ENCODE peak calls at places on chromosomes 3 and 15, in eight cellular contexts. One of them, this sample, is unnamed.

GRCh38 chr3:132561003-132561402 is 36.1 kb upstream of the ACKR4 start:
- DNase-seq in breast epithelium: no peak
- DNase-seq in HCT116: no peak
- DNase-seq in prostate gland: no peak
- DNase-seq in upper lobe of left lung: no peak
- DNase-seq in suprapubic skin: no peak
- DNase-seq in sigmoid colon: no peak
- DNase-seq in transverse colon: no peak
- DNase-seq in this sample: no peak

GRCh38 chr3:185658504-185658912 is 72.4 kb downstream of the SENP2 start:
- DNase-seq in upper lobe of left lung: peak; percentile 54
- DNase-seq in sigmoid colon: peak; percentile 91
- DNase-seq in HCT116: no peak
- DNase-seq in transverse colon: peak; percentile 65
- DNase-seq in prostate gland: peak; percentile 25
- DNase-seq in suprapubic skin: peak; percentile 90
- DNase-seq in breast epithelium: peak; percentile 55
- DNase-seq in this sample: peak; percentile 40

GRCh38 chr3:42507751-42508335 is 5.4 kb downstream of the VIPR1 start:
- DNase-seq in suprapubic skin: peak; percentile 41
- DNase-seq in sigmoid colon: peak; percentile 29
- DNase-seq in upper lobe of left lung: peak; percentile 40
- DNase-seq in prostate gland: no peak
- DNase-seq in HCT116: no peak
- DNase-seq in transverse colon: peak; percentile 59
- DNase-seq in breast epithelium: no peak
- DNase-seq in this sample: no peak

GRCh38 chr3:56704706-56705105 is 21.6 kb upstream of the TASOR start:
- DNase-seq in HCT116: no peak
- DNase-seq in sigmoid colon: no peak
- DNase-seq in upper lobe of left lung: no peak
- DNase-seq in breast epithelium: no peak
- DNase-seq in prostate gland: no peak
- DNase-seq in suprapubic skin: no peak
- DNase-seq in transverse colon: no peak
- DNase-seq in this sample: no peak

GRCh38 chr3:132536442-132537153 is 60.5 kb upstream of the ACKR4 start:
- DNase-seq in upper lobe of left lung: no peak
- DNase-seq in suprapubic skin: no peak
- DNase-seq in breast epithelium: no peak
- DNase-seq in HCT116: no peak
- DNase-seq in sigmoid colon: no peak
- DNase-seq in transverse colon: no peak
- DNase-seq in prostate gland: no peak
- DNase-seq in this sample: no peak

GRCh38 chr3:80190051-80190450 is 422.3 kb upstream of the ROBO1 start:
- DNase-seq in HCT116: no peak
- DNase-seq in prostate gland: no peak
- DNase-seq in sigmoid colon: no peak
- DNase-seq in transverse colon: no peak
- DNase-seq in upper lobe of left lung: no peak
- DNase-seq in suprapubic skin: no peak
- DNase-seq in breast epithelium: no peak
- DNase-seq in this sample: no peak

GRCh38 chr15:77738441-77739437 is 106.0 kb upstream of the LINGO1 start:
- DNase-seq in transverse colon: no peak
- DNase-seq in sigmoid colon: no peak
- DNase-seq in HCT116: no peak
- DNase-seq in suprapubic skin: no peak
- DNase-seq in breast epithelium: no peak
- DNase-seq in prostate gland: no peak
- DNase-seq in upper lobe of left lung: no peak
- DNase-seq in this sample: no peak

GRCh38 chr15:67100808-67101581 is 35.6 kb downstream of the SMAD3 start:
- DNase-seq in breast epithelium: no peak
- DNase-seq in prostate gland: no peak
- DNase-seq in suprapubic skin: no peak
- DNase-seq in HCT116: no peak
- DNase-seq in sigmoid colon: no peak
- DNase-seq in transverse colon: no peak
- DNase-seq in upper lobe of left lung: no peak
- DNase-seq in this sample: no peak

GRCh38 chr3:127606086-127606805 is 8.0 kb downstream of the MCM2 start:
- DNase-seq in sigmoid colon: no peak
- DNase-seq in suprapubic skin: no peak
- DNase-seq in HCT116: no peak
- DNase-seq in prostate gland: no peak
- DNase-seq in upper lobe of left lung: no peak
- DNase-seq in breast epithelium: no peak
- DNase-seq in transverse colon: no peak
- DNase-seq in this sample: no peak

GRCh38 chr3:127606981-127607595 is 8.9 kb downstream of the MCM2 start:
- DNase-seq in prostate gland: peak; percentile 95
- DNase-seq in sigmoid colon: no peak
- DNase-seq in breast epithelium: no peak
- DNase-seq in HCT116: no peak
- DNase-seq in suprapubic skin: no peak
- DNase-seq in upper lobe of left lung: no peak
- DNase-seq in transverse colon: no peak
- DNase-seq in this sample: no peak

GRCh38 chr3:127610105-127610504 is 11.9 kb downstream of the MCM2 start:
- DNase-seq in breast epithelium: no peak
- DNase-seq in upper lobe of left lung: no peak
- DNase-seq in sigmoid colon: no peak
- DNase-seq in suprapubic skin: no peak
- DNase-seq in transverse colon: no peak
- DNase-seq in HCT116: no peak
- DNase-seq in prostate gland: no peak
- DNase-seq in this sample: no peak

GRCh38 chr3:127608362-127608718 is 10.1 kb downstream of the MCM2 start:
- DNase-seq in sigmoid colon: no peak
- DNase-seq in upper lobe of left lung: no peak
- DNase-seq in suprapubic skin: no peak
- DNase-seq in HCT116: no peak
- DNase-seq in breast epithelium: no peak
- DNase-seq in transverse colon: no peak
- DNase-seq in prostate gland: no peak
- DNase-seq in this sample: no peak

DNA sequence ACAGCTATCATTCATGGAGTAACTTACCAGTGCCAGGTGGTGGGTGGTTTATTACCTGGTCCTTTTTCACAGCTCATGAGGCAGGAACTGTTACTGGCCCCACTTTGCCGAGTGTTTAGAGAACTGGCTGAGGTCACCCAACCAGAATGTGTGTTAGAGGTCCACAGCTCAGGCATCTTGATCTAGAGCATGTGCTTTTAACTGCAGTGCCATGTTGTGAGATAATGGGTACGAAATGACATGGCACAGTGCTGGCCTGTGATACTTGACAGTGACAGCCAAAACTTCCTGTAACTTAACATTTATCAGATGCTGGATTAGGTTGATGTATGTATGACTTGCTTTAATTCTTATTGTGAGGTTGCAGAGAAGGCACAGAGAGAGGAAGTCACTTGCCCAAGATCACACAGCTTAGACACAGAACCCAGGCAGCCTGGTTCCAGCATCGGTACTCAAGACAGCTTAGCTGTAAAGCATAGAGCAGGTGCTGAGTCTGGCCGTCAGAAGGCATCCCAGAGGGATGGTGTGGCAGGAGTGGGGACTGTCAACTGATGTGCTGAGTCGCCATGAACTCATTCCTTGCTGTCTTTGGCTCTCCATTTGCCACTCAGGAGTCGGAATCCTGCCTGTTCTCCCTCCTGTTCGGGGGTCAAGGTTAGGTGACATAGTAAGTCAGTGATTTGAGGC is 9.6 kb downstream of the MCM2 start:
- DNase-seq in suprapubic skin: no peak
- DNase-seq in sigmoid colon: no peak
- DNase-seq in HCT116: no peak
- DNase-seq in prostate gland: no peak
- DNase-seq in transverse colon: no peak
- DNase-seq in upper lobe of left lung: no peak
- DNase-seq in breast epithelium: no peak
- DNase-seq in this sample: no peak
- TF ChIP-seq POLR2A in suprapubic skin: no peak
- TF ChIP-seq POLR2A in sigmoid colon: no peak
- TF ChIP-seq POLR2A in HCT116: no peak
- TF ChIP-seq POLR2A in prostate gland: no peak
- TF ChIP-seq POLR2A in transverse colon: no peak
- TF ChIP-seq POLR2A in upper lobe of left lung: no peak
- TF ChIP-seq POLR2A in breast epithelium: no peak
- TF ChIP-seq POLR2A in this sample: no peak

GRCh38 chr15:52556524-52556923 is 12.3 kb downstream of the ARPP19 start:
- DNase-seq in breast epithelium: no peak
- DNase-seq in suprapubic skin: no peak
- DNase-seq in transverse colon: no peak
- DNase-seq in upper lobe of left lung: no peak
- DNase-seq in sigmoid colon: no peak
- DNase-seq in prostate gland: no peak
- DNase-seq in HCT116: no peak
- DNase-seq in this sample: no peak

GRCh38 chr15:52557242-52557641 is 11.6 kb downstream of the ARPP19 start:
- DNase-seq in upper lobe of left lung: no peak
- DNase-seq in breast epithelium: no peak
- DNase-seq in prostate gland: no peak
- DNase-seq in suprapubic skin: no peak
- DNase-seq in transverse colon: no peak
- DNase-seq in sigmoid colon: no peak
- DNase-seq in HCT116: no peak
- DNase-seq in this sample: no peak

GRCh38 chr15:52559583-52559982 is 9.2 kb downstream of the ARPP19 start:
- DNase-seq in suprapubic skin: no peak
- DNase-seq in transverse colon: no peak
- DNase-seq in upper lobe of left lung: no peak
- DNase-seq in prostate gland: no peak
- DNase-seq in breast epithelium: no peak
- DNase-seq in sigmoid colon: no peak
- DNase-seq in HCT116: no peak
- DNase-seq in this sample: no peak

GRCh38 chr15:52558196-52558595 is 10.6 kb downstream of the ARPP19 start:
- DNase-seq in breast epithelium: no peak
- DNase-seq in HCT116: no peak
- DNase-seq in suprapubic skin: no peak
- DNase-seq in prostate gland: no peak
- DNase-seq in upper lobe of left lung: peak; percentile 56
- DNase-seq in transverse colon: no peak
- DNase-seq in sigmoid colon: no peak
- DNase-seq in this sample: no peak

DNA sequence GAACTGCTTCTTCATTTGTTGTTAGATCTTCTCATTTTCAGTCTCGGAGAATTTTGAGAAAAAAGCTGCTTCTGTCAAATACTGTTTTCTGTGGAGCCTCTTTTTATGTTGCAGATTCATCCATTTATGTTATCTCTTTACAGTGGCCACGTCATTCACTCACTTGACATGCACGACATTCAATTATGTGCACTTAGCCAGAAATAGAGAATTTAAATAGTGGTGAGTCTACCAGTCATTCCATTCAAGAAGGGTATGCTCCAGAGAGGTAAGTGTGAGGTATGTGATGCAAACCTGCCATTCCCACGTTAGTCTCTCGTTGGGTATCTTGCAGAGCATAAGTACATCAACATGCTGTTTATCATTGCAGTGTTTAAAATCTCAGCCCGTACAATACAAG is 9.8 kb downstream of the ARPP19 start:
- DNase-seq in transverse colon: no peak
- DNase-seq in sigmoid colon: no peak
- DNase-seq in prostate gland: no peak
- DNase-seq in breast epithelium: no peak
- DNase-seq in upper lobe of left lung: no peak
- DNase-seq in suprapubic skin: no peak
- DNase-seq in HCT116: no peak
- DNase-seq in this sample: no peak
- TF ChIP-seq POLR2AphosphoS5 in transverse colon: no peak
- TF ChIP-seq POLR2AphosphoS5 in sigmoid colon: no peak
- TF ChIP-seq POLR2AphosphoS5 in prostate gland: no peak
- TF ChIP-seq POLR2AphosphoS5 in breast epithelium: no peak
- TF ChIP-seq POLR2AphosphoS5 in upper lobe of left lung: no peak
- TF ChIP-seq POLR2AphosphoS5 in suprapubic skin: no peak
- TF ChIP-seq POLR2AphosphoS5 in HCT116: no peak
- TF ChIP-seq POLR2AphosphoS5 in this sample: no peak

DNA sequence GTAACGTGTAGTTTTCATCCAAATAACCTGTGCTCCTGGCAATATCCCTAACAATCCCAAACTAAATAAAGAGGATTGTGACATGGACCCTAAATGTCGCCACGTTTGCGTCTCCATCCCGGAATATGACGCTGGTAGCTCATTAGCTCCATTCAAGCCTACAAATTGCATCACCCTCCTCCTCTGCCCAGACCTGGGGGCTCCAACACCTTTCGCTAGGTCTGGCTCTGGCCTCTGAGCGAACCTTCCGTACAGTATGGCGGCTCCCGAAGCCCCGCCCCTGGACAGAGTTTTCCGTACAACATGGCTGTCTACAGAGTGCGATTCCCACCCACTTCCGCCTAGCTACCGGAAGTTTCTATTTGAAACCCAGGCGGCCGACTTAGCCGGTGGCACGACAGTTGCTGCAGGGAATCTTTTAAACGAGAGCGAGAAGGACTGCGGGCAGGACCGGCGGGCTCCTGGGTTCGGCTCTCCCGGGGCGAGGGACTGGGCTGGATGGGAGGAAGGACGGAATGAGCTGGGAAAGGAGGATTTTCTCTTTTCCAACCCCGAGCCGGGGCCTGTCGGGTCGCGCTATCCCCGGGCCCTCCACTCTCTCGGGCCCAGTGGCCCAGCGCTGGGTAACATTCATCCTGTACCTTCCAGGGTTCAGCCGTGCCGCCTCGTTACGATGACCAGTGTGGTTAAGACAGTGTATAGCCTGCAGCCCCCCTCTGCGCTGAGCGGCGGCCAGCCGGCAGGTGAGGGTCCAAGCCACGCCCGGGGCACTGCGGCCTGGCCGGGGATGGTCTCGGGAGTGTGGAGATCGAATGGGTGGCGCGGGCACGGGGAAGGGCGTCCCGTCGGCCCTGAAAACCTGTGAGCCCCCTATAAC is at the start of gene KNSTRN:
- DNase-seq in upper lobe of left lung: peak; percentile 97
- DNase-seq in transverse colon: peak; percentile 94
- DNase-seq in HCT116: peak; percentile 89
- DNase-seq in prostate gland: peak; percentile 90
- DNase-seq in breast epithelium: peak; percentile 86
- DNase-seq in sigmoid colon: peak; percentile 95
- DNase-seq in suprapubic skin: peak; percentile 95
- DNase-seq in this sample: peak; percentile 94
- TF ChIP-seq POLR2A in upper lobe of left lung: no peak
- TF ChIP-seq POLR2A in transverse colon: no peak
- TF ChIP-seq POLR2A in HCT116: peak; percentile 68
- TF ChIP-seq POLR2A in prostate gland: no peak
- TF ChIP-seq POLR2A in breast epithelium: no peak
- TF ChIP-seq POLR2A in sigmoid colon: no peak
- TF ChIP-seq POLR2A in suprapubic skin: no peak
- TF ChIP-seq POLR2A in this sample: no peak

DNA sequence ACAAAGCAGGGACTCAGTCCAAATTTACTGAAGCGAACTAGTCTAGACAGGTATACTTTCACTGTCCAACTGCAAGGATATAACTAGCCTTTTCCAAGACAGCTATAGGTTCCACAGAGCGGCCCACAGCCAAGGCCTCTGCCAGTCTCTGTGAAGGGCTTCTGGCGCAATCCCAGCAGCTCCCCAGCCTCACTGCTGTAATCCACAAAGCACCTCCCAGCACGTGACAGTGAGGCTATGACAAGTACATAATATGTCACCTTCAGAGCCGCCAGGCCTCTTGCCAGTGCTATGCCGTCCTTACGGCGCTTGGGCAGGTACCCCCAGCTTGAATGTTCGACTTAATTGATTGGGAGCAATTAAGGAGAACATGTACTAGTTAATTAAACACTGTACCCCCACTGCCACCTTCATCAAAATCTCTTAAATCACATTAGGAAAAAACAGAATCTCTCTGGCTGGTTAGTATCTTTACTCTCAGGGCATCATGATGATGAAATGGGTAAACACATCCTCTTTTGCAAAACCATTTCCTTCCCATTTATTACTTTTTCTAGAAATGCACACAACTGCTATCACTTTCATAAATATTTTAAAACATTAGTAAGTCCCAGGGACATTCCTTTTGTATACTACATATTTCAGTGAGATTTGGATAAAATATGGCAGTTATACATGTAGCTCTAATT is 169.9 kb downstream of the XXYLT1 start:
- DNase-seq in transverse colon: peak; percentile 29
- DNase-seq in sigmoid colon: no peak
- DNase-seq in HCT116: no peak
- DNase-seq in suprapubic skin: peak; percentile 66
- DNase-seq in prostate gland: peak; percentile 53
- DNase-seq in upper lobe of left lung: peak; percentile 85
- DNase-seq in breast epithelium: no peak
- DNase-seq in this sample: peak; percentile 50
- TF ChIP-seq POLR2AphosphoS5 in transverse colon: no peak
- TF ChIP-seq POLR2AphosphoS5 in sigmoid colon: no peak
- TF ChIP-seq POLR2AphosphoS5 in HCT116: no peak
- TF ChIP-seq POLR2AphosphoS5 in suprapubic skin: no peak
- TF ChIP-seq POLR2AphosphoS5 in prostate gland: peak; percentile 11
- TF ChIP-seq POLR2AphosphoS5 in upper lobe of left lung: no peak
- TF ChIP-seq POLR2AphosphoS5 in breast epithelium: no peak
- TF ChIP-seq POLR2AphosphoS5 in this sample: no peak